ENCODE peak calls at places on chromosomes 2 and 18, in four cellular contexts. I is A549, Q is psoas muscle, W is H1. H is an unnamed sample.
A peak's percentile ranks its signal among the peaks of the same experiment; 100 is the strongest.

GRCh38 chr2:95158891-95159619 is 593 bp downstream of the ZNF514 start:
- DNase-seq in I (peak; percentile 27), W (peak; percentile 61), Q (peak; percentile 73), H (no peak)

GRCh38 chr2:105081006-105081701 is 43.3 kb downstream of the MRPS9 start:
- DNase-seq in I (no peak), W (no peak), Q (no peak), H (no peak)

GRCh38 chr2:25252291-25253152 is 84.1 kb upstream of the POMC start:
- DNase-seq in Q (peak; percentile 70), W (peak; percentile 88), I (peak; percentile 82), H (no peak)

GRCh38 chr2:156321243-156321904 is 11.1 kb downstream of the NR4A2 start:
- DNase-seq in Q (peak; percentile 55), I (no peak), W (no peak), H (no peak)

GRCh38 chr18:79392226-79392625 is 3.5 kb upstream of the NFATC1 start:
- DNase-seq in I (no peak), W (no peak), Q (no peak), H (peak; percentile 18)

GRCh38 chr2:9800975-9801723 is 42.1 kb upstream of the TAF1B start:
- DNase-seq in Q (peak; percentile 69), I (no peak), W (no peak), H (peak; percentile 94)

GRCh38 chr2:48148841-48149240 is 242.5 kb upstream of the FBXO11 start:
- DNase-seq in W (no peak), Q (no peak), I (no peak), H (no peak)

GRCh38 chr18:11859903-11860407 is 8.7 kb downstream of the CHMP1B start:
- DNase-seq in I (peak; percentile 67), Q (no peak), W (peak; percentile 32), H (peak; percentile 86)

GRCh38 chr2:122755281-122755780 is 999.9 kb downstream of the TSN start:
- DNase-seq in W (no peak), Q (no peak), I (no peak), H (no peak)

GRCh38 chr2:11829947-11830707 is 83.7 kb downstream of the LPIN1 start:
- DNase-seq in Q (peak; percentile 75), W (peak; percentile 78), I (peak; percentile 89), H (peak; percentile 92)

GRCh38 chr2:11832531-11832930 is 86.1 kb downstream of the LPIN1 start:
- DNase-seq in I (no peak), W (no peak), Q (no peak), H (no peak)

GRCh38 chr2:11831415-11831814 is 85.0 kb downstream of the LPIN1 start:
- DNase-seq in W (no peak), I (no peak), Q (no peak), H (no peak)

GRCh38 chr2:11829324-11829946 is 83.0 kb downstream of the LPIN1 start:
- DNase-seq in Q (peak; percentile 79), W (peak; percentile 65), I (peak; percentile 57), H (no peak)

DNA sequence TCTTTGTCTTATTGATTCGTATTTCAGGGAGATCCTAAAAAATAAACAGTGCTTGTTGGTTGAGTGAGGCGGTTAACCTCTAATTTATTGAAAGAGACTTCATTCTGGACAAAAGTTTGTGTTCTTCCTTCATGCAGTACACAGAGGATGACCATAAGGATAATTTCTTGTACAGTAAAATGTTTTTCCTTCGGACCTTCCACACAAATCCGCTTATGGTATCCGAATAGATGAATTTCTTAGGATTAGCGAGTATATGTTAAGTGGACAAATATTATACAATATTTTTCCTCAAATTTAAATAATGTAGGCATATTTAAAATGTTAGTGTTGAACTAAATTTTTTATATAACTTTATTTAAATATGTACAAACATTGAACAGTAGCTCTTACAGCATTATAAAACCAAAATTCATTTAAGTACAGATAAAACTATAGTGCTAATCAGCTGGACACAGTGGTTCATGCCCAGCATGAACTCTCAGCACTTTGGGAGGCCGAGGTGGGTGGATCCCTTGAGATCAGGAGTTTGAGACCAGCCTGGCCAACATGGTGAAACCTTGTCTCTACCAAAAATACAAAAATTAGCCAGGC is 84.4 kb downstream of the LPIN1 start:
- DNase-seq in W (no peak), I (no peak), Q (no peak), H (no peak)
- H3K27ac ChIP-seq in W (no peak overlapping the region), I (peak overlapping the region; percentile 65), Q (peak overlapping the region; percentile 64), H (peak overlapping the region; percentile 96)

GRCh38 chr2:46333912-46334311 is 36.7 kb downstream of the EPAS1 start:
- DNase-seq in I (peak; percentile 49), W (no peak), Q (no peak), H (no peak)
- TF ChIP-seq CTCF in I (peak; percentile 20), W (peak; percentile 55), Q (peak; percentile 35), H (no peak)

GRCh38 chr2:109324859-109325258 is 195.9 kb downstream of the SH3RF3 start:
- DNase-seq in W (no peak), Q (peak; percentile 89), I (no peak), H (no peak)

GRCh38 chr2:109326306-109326705 is 197.3 kb downstream of the SH3RF3 start:
- DNase-seq in I (no peak), W (no peak), Q (no peak), H (no peak)

GRCh38 chr2:109322646-109323045 is 193.6 kb downstream of the SH3RF3 start:
- DNase-seq in Q (no peak), W (no peak), I (no peak), H (no peak)

GRCh38 chr2:109322111-109322510 is 193.1 kb downstream of the SH3RF3 start:
- DNase-seq in W (no peak), I (no peak), Q (peak; percentile 95), H (peak; percentile 83)

DNA sequence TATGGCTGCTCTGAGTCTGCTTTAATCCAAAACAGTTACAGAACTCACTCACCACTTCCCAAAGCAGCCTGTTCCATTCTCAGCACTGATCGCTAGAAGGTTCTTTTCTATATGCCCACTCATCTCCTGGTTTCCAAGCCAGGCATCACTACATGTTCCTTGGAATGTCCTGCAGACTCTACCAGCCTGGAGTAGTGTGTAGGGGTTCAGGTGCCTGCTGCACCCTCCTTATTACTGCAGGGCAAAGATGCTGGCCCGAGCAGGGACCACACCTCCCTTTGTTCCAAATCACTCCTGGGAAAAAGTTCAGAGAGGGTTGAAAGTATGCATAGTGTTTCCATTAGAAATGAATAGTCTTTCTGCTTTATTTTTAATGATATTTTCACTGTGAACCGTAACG is 196.6 kb downstream of the SH3RF3 start:
- DNase-seq in I (no peak), W (no peak), Q (no peak), H (no peak)
- H3K27ac ChIP-seq in I (no peak overlapping the region), W (no peak overlapping the region), Q (peak overlapping the region; percentile 32), H (peak overlapping the region; percentile 72)

DNA sequence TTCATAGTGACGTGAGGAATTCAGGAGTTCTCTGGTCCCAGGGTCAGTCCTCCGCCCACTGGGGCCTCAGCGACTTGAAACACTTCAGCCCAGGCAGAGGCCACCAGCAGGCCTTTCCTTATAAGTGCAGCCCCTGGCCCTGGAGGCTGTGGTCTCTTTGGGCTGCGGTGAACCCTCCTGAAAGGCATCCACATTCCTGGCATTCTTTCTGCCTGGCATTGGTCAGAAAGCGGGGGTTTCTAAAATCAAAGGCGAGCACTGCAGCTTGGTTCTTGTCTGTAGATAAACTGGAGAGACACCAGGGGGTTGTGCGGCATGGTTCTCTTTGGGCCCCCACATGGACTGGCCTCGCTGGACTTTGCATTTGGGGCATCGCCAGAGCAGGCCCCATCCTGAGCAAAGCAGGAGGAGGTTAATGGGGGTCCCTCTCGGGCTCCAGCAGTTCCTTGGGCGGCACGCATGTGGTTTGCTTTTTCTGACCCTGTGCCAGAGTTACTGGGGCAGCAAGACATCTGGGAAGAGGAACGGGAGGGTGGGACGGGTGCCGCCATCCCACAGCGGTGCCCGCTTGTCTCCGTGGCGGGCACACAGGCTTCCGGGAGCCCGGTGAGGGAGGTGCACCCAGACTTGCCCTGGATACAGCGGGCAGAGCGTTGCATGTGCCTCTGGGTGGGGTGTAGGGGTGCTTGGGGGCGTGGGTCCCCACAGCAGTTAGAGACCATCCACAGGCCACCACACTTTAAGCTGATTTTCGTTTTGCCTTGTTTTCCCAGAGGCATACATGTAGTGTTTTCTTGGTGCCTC is 44.9 kb downstream of the SH3BP4 start:
- DNase-seq in Q (peak; percentile 31), I (peak; percentile 47), W (peak; percentile 68), H (no peak)
- TF ChIP-seq CTCF in Q (no peak), I (no peak), W (peak; percentile 60), H (no peak)

DNA sequence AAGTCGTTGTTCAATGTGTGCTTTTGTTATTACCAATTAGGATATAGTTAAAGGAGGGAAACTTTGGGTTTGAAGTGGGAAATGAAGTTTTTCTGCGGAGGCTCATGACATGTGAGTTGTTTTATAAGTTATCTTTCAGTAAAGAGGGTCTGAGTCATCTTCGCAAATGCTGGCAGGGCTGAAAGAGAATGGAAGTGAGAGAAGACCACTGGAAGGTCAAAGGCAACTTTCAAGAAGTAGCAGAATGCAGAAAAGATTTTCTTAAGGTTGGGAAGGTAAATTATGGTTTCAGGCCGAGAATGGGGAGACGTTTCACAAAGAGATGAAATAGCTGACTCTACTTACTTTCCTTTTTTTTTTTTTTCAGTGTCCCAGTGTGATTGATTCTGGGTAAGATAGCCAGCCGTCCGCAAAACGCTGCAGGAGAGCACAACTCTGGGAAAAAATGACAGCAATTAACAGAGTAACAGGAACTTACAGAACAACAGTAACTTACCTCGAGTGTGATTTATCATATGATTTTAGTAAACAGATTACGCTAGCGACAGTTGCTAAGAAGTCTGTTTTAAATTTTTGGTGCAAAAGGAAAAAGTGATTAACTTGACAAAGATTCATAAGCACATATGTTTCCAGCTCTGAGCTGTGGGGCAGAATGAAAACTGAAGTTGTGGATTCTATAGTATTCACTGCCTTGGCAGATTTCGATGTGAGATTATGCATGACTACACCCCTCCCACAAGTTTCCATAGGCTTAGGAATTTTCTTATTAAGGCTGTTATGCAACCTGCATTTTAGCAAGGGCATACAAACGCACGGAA is 46.8 kb upstream of the ACTR3 start:
- DNase-seq in I (no peak), Q (no peak), W (no peak), H (no peak)
- H3K27ac ChIP-seq in I (no peak overlapping the region), Q (no peak overlapping the region), W (no peak overlapping the region), H (peak overlapping the region; percentile 56)

GRCh38 chr2:39381653-39382052 is 55.4 kb downstream of the MAP4K3 start:
- DNase-seq in W (no peak), Q (no peak), I (no peak), H (no peak)
- TF ChIP-seq CTCF in W (no peak), Q (no peak), I (no peak), H (no peak)

DNA sequence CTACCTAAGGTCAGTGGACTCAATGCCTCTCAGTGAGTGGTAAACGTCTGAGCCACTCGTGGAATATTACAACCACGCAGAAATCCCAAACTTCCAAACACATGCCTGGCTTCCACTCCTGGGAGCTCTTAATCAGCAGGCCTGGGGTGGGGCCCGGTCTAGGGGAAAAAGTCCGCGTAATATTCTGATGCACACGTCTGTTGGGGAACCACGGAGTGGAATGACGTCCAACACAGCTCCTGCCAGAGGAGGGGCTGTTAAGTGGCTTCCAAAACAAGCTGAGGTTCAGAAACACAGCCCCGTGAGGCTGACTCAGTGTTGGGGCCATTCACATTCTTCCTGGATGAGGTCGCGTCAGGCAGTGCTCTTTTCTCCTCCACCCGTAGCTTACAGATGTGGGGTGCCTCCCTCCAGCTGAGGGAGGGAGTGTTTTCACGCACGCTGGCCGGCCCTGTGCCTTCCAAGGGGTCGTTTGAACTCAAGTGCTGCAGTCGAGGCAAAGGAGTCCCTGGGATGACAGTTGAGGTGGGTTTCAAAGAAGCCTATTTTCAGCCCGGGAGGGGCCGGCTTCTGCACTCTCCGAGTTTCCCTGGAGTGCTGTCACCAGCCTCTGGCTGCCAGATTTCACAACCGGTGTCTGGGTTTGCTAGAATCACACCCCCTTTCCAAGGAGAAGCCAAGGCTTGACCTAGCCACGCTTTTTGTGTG is 73.1 kb downstream of the ACKR3 start:
- DNase-seq in Q (peak; percentile 94), W (no peak), I (peak; percentile 26), H (no peak)
- H3K27ac ChIP-seq in Q (peak overlapping the region; percentile 62), W (no peak overlapping the region), I (peak overlapping the region; percentile 72), H (peak overlapping the region; percentile 48)